ENCODE peak calls at places on chromosome 6, in seven cellular contexts. U is PC-9, V is pancreas, H is heart right ventricle, S is adrenal gland, I is stomach, P is hepatocyte. Q is an unnamed sample. For H3K4me1, the result is how much of the 10 kb centered on the place peaks cover.

GRCh38 chr6:42979523-42980177 is 669 bp upstream of the PEX6 start:
- DNase-seq in I (no peak), S (no peak), P (peak), H (no peak), U (no peak), V (no peak), Q (no peak)

GRCh38 chr6:29763491-29764289 is 40.5 kb downstream of the HLA-F start:
- DNase-seq in I (no peak), H (no peak), U (peak), P (no peak), S (no peak), V (no peak), Q (no peak)

GRCh38 chr6:132511159-132511835 is 1.6 kb downstream of the STX7 start:
- DNase-seq in H (no peak), U (no peak), S (no peak), P (peak), V (no peak), I (no peak), Q (no peak)

GRCh38 chr6:76682842-76683241 is 610.4 kb upstream of the IMPG1 start:
- DNase-seq in H (no peak), P (peak), U (no peak), V (no peak), S (no peak), I (no peak), Q (no peak)

GRCh38 chr6:138722425-138723371 is 50.9 kb upstream of the CCDC28A start:
- DNase-seq in I (no peak), S (no peak), P (peak), H (no peak), V (no peak), U (no peak), Q (no peak)

GRCh38 chr6:68777956-68778355 is 142.9 kb downstream of the ADGRB3 start:
- DNase-seq in P (no peak), H (no peak), I (no peak), S (peak), U (no peak), V (no peak), Q (no peak)

GRCh38 chr6:32906539-32906938 is 34.3 kb downstream of the HLA-DMB start:
- DNase-seq in H (no peak), U (no peak), S (no peak), V (no peak), P (no peak), I (no peak), Q (no peak)

GRCh38 chr6:103908898-103909297 is 950.8 kb downstream of the HACE1 start:
- DNase-seq in V (no peak), S (no peak), U (no peak), P (no peak), I (no peak), H (no peak), Q (no peak)

GRCh38 chr6:75943381-75943780 is 129.1 kb downstream of the IMPG1 start:
- DNase-seq in I (no peak), V (no peak), H (no peak), U (no peak), P (no peak), S (no peak), Q (no peak)

GRCh38 chr6:107491791-107492674 is 2.1 kb downstream of the SOBP start:
- DNase-seq in V (no peak), I (no peak), P (no peak), S (peak), U (no peak), H (peak), Q (peak)

GRCh38 chr6:79735183-79735582 is 104.1 kb downstream of the SH3BGRL2 start:
- DNase-seq in I (no peak), P (no peak), H (no peak), U (no peak), S (no peak), V (no peak), Q (no peak)

GRCh38 chr6:135419162-135419561 is 78.4 kb downstream of the AHI1 start:
- DNase-seq in I (no peak), P (no peak), S (no peak), U (no peak), V (no peak), H (no peak), Q (no peak)

GRCh38 chr6:159313023-159313422 is 143.8 kb downstream of the FNDC1 start:
- DNase-seq in H (no peak), I (no peak), U (no peak), S (no peak), P (no peak), V (no peak), Q (no peak)
- H3K4me3 ChIP-seq in H (no peak), I (no peak), U (no peak), S (no peak), P (no peak), V (no peak), Q (no peak)

DNA sequence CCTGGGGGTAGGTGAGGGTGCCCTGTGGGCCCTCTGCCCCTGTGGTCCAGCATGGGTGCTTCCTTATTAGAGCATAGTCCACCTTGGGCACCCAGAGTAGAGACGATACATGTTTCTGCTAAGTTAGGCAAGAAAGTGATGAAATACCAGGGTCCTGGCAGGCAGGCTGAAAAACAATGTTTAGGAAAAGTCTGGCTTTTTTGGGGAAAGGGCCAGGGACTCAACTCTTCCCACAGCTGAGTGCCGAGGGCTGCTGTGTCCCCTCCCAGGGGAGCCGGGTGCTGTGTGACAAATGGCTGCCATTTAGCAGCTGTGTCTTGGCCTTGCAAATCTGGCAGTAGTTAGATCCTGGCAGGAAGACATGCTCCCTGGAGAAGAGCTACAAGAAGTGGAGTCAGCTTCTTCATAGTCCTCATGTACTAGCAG is 61.5 kb downstream of the RREB1 start:
- DNase-seq in P (no peak), H (peak), U (no peak), V (no peak), I (no peak), S (peak), Q (peak)
- H3K4me1 ChIP-seq in P (half or more), H (half or more), U (under half), V (under half), I (half or more), S (half or more), Q (under half)

GRCh38 chr6:34147906-34148701 is 2.2 kb upstream of the GRM4 start:
- DNase-seq in H (no peak), I (no peak), P (no peak), S (no peak), V (peak), U (no peak), Q (no peak)

GRCh38 chr6:34145161-34146020 is 496 bp downstream of the GRM4 start:
- DNase-seq in H (no peak), I (no peak), U (peak), V (peak), S (peak), P (peak), Q (no peak)

GRCh38 chr6:34144581-34145160 is 1.2 kb downstream of the GRM4 start:
- DNase-seq in H (no peak), P (no peak), U (no peak), I (no peak), S (no peak), V (no peak), Q (no peak)

GRCh38 chr6:34146801-34147592 is 1.1 kb upstream of the GRM4 start:
- DNase-seq in S (no peak), V (peak), U (no peak), I (no peak), H (no peak), P (no peak), Q (no peak)

GRCh38 chr6:34146021-34146782 is at the start of gene GRM4:
- DNase-seq in H (no peak), I (no peak), P (no peak), S (no peak), V (peak), U (no peak), Q (no peak)
- H3K4me3 ChIP-seq in H (peak), I (peak), P (peak), S (peak), V (peak), U (peak), Q (no peak)

DNA sequence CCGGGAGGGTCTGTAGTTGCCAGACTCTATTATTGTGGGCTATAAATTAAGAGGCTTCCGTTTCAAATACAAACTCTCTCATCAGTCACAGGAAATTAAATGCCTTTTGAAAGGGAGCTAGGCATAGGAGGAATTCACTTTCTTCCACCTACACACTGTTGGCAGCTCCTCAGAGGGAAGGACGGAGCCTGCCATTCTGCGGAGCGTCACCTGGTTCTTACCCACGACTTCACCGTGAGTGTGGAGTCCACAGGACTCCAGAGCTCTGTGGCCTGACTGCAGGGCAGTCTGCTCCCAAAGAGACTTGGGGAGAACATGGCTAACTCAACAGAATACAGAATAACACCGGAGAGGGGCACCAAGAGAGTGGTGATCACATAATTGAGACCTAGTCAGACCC is 140.9 kb upstream of the AGPAT4 start:
- DNase-seq in S (no peak), P (no peak), H (no peak), I (no peak), U (no peak), V (no peak), Q (no peak)
- H3K4me1 ChIP-seq in S (under half), P (under half), H (under half), I (under half), U (under half), V (under half), Q (under half)

GRCh38 chr6:3261921-3262320 is 3.2 kb downstream of the PSMG4 start:
- DNase-seq in I (no peak), S (no peak), H (no peak), U (no peak), P (no peak), V (no peak), Q (no peak)

GRCh38 chr6:3260772-3261517 is 2.2 kb downstream of the PSMG4 start:
- DNase-seq in S (no peak), H (no peak), V (no peak), P (no peak), I (no peak), U (no peak), Q (no peak)

GRCh38 chr6:3260296-3260695 is 1.5 kb downstream of the PSMG4 start:
- DNase-seq in H (no peak), I (no peak), P (no peak), U (no peak), V (no peak), S (no peak), Q (no peak)

GRCh38 chr6:3263091-3263490 is 4.3 kb downstream of the PSMG4 start:
- DNase-seq in V (no peak), P (no peak), U (no peak), S (no peak), H (no peak), I (no peak), Q (no peak)

DNA sequence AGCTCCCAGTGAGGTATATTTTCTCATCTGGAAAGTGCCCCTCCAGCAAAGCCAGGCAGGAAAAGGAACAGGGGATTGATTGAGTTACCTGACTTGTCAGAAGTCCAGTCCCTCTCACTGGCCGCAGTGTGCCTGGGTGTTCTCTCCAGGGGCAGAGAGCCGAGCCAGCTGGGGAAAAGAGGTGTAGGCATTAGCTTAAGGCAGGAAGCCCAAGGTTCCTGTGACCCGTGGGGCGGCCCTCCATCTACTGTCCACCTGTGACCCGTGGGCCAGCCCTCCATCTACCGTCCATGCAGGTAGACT is 2.7 kb downstream of the PSMG4 start:
- DNase-seq in V (no peak), U (no peak), P (no peak), I (no peak), S (no peak), H (no peak), Q (no peak)
- H3K4me3 ChIP-seq in V (no peak), U (no peak), P (no peak), I (no peak), S (no peak), H (no peak), Q (no peak)

GRCh38 chr6:100724222-100724621 is 156.9 kb downstream of the ASCC3 start:
- DNase-seq in S (no peak), P (no peak), I (no peak), H (no peak), U (no peak), V (no peak), Q (no peak)
- H3K4me1 ChIP-seq in S (under half), P (under half), I (under half), H (under half), U (under half), V (under half), Q (under half)

GRCh38 chr6:161651949-161652348 is 378.1 kb upstream of the AGPAT4 start:
- DNase-seq in H (no peak), P (no peak), U (no peak), V (no peak), S (no peak), I (no peak), Q (no peak)
- H3K4me3 ChIP-seq in H (no peak), P (no peak), U (no peak), V (no peak), S (no peak), I (no peak), Q (no peak)

Q was measured in uterus.